ENCODE peak calls at places on chromosomes 7 and 10, in seven cellular contexts. W is left lung, L is lower lobe of right lung, D is astrocyte of the spinal cord, A is GM13977, T is H9, O is transverse colon. H is an unnamed sample.

GRCh38 chr10:48507933-48508830 is 96.7 kb downstream of the ARHGAP22 start:
- DNase-seq in W (no peak), T (peak), O (no peak), D (no peak), L (no peak), A (no peak), H (no peak)

GRCh38 chr10:24000271-24000813 is 208.6 kb upstream of the KIAA1217 start:
- DNase-seq in D (no peak), T (no peak), W (no peak), L (no peak), O (no peak), A (no peak), H (no peak)

GRCh38 chr7:7706556-7706955 is 11.9 kb downstream of the RPA3 start:
- DNase-seq in A (no peak), O (no peak), W (no peak), D (no peak), L (no peak), T (no peak), H (no peak)

GRCh38 chr7:70082026-70082655 is 483.9 kb downstream of the AUTS2 start:
- DNase-seq in D (no peak), T (no peak), O (no peak), A (no peak), L (no peak), W (no peak), H (no peak)

GRCh38 chr10:113895018-113895417 is 40.6 kb downstream of the NHLRC2 start:
- DNase-seq in T (no peak), W (no peak), A (no peak), O (no peak), L (no peak), D (peak), H (no peak)

GRCh38 chr10:79346012-79346340 is 1.3 kb upstream of the PPIF start:
- DNase-seq in D (no peak), W (no peak), T (peak), L (no peak), A (no peak), O (no peak), H (no peak)

GRCh38 chr10:51832652-51833383 is 133.4 kb upstream of the CSTF2T start:
- DNase-seq in A (no peak), T (no peak), D (peak), O (no peak), L (no peak), W (no peak), H (peak)

GRCh38 chr10:78605800-78606350 is 462.9 kb upstream of the ZMIZ1 start:
- DNase-seq in O (no peak), T (peak), W (no peak), D (no peak), L (no peak), A (no peak), H (no peak)

GRCh38 chr10:123637326-123637880 is 28.8 kb upstream of the GPR26 start:
- DNase-seq in W (no peak), T (no peak), D (no peak), A (no peak), O (no peak), L (no peak), H (no peak)

GRCh38 chr7:141208539-141208938 is 134.7 kb downstream of the TMEM178B start:
- DNase-seq in A (no peak), O (no peak), W (peak), D (no peak), T (peak), L (no peak), H (no peak)

GRCh38 chr7:82317257-82317721 is 126.3 kb downstream of the CACNA2D1 start:
- DNase-seq in W (no peak), O (no peak), L (no peak), A (no peak), D (no peak), T (no peak), H (no peak)

GRCh38 chr7:81013036-81013435 is 94.2 kb upstream of the SEMA3C start:
- DNase-seq in A (no peak), O (no peak), D (peak), L (no peak), W (no peak), T (no peak), H (no peak)

GRCh38 chr7:100677308-100678095 is 4.0 kb downstream of the GNB2 start:
- DNase-seq in O (peak), A (peak), L (peak), T (no peak), D (no peak), W (no peak), H (no peak)

GRCh38 chr10:119524720-119525070 is 17.8 kb downstream of the RGS10 start:
- DNase-seq in D (no peak), L (no peak), A (no peak), W (no peak), O (no peak), T (no peak), H (no peak)

GRCh38 chr7:24831240-24831639 is 74.0 kb upstream of the GSDME start:
- DNase-seq in D (peak), O (no peak), T (no peak), L (no peak), A (no peak), W (no peak), H (no peak)

GRCh38 chr7:86600506-86601290 is 43.0 kb upstream of the GRM3 start:
- DNase-seq in D (no peak), W (no peak), A (no peak), T (peak), O (no peak), L (no peak), H (no peak)

GRCh38 chr7:130292682-130293257 is at the start of gene CPA4:
- DNase-seq in T (no peak), W (no peak), A (no peak), D (peak), L (no peak), O (no peak), H (no peak)

GRCh38 chr7:64795176-64795575 is 948 bp downstream of the ZNF138 start:
- DNase-seq in D (no peak), L (no peak), W (no peak), A (no peak), T (no peak), O (no peak), H (no peak)

GRCh38 chr10:44397476-44398225 is 12.8 kb upstream of the CXCL12 start:
- DNase-seq in L (no peak), D (no peak), T (no peak), W (no peak), O (no peak), A (no peak), H (no peak)

GRCh38 chr10:80497187-80498038 is 40.3 kb upstream of the SH2D4B start:
- DNase-seq in D (peak), W (peak), A (no peak), T (no peak), O (peak), L (peak), H (peak)

GRCh38 chr10:103040424-103040823 is 122.3 kb downstream of the CNNM2 start:
- DNase-seq in D (peak), L (no peak), A (no peak), O (no peak), W (no peak), T (no peak), H (no peak)

GRCh38 chr7:44291733-44292395 is 33.5 kb downstream of the CAMK2B start:
- DNase-seq in L (no peak), T (no peak), W (no peak), A (no peak), O (no peak), D (no peak), H (no peak)

GRCh38 chr10:107971973-107972372 is 807.5 kb upstream of the SORCS1 start:
- DNase-seq in D (peak), T (no peak), L (no peak), A (no peak), O (no peak), W (no peak), H (no peak)

GRCh38 chr10:75487087-75487784 is 55.8 kb downstream of the LRMDA start:
- DNase-seq in W (peak), L (no peak), A (no peak), D (no peak), T (no peak), O (no peak), H (peak)

GRCh38 chr10:75496191-75496567 is 64.8 kb downstream of the LRMDA start:
- DNase-seq in D (no peak), T (no peak), W (no peak), L (no peak), O (no peak), A (no peak), H (no peak)

GRCh38 chr10:75493464-75493863 is 62.0 kb downstream of the LRMDA start:
- DNase-seq in L (no peak), T (no peak), W (no peak), A (no peak), O (no peak), D (no peak), H (no peak)

GRCh38 chr10:75495434-75496190 is 64.2 kb downstream of the LRMDA start:
- DNase-seq in O (no peak), W (no peak), L (no peak), T (no peak), A (no peak), D (no peak), H (no peak)

DNA sequence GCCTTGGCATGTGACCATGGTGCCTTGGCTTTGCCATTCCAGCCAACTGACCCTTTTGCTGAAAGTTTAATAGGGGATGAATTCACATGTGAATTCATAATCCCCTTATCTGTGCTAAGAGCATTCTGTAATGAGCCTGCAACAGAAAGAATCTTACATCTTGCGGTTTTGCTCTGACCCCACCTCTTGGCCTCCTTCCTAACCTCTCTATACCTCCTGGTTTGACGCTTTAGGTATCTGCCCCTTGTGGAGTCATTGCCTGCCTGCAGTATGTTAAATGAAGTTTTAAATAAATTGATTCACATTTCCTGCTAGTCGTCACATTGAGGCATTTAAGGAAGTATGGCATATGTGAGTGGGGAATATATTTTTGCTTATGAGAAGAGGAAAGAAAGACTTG is 60.7 kb downstream of the LRMDA start:
- DNase-seq in L (no peak), O (no peak), W (no peak), T (no peak), D (no peak), A (no peak), H (no peak)
- TF ChIP-seq CTCF in L (no peak), O (no peak), W (no peak), T (peak), D (no peak), A (no peak), H (no peak)

DNA sequence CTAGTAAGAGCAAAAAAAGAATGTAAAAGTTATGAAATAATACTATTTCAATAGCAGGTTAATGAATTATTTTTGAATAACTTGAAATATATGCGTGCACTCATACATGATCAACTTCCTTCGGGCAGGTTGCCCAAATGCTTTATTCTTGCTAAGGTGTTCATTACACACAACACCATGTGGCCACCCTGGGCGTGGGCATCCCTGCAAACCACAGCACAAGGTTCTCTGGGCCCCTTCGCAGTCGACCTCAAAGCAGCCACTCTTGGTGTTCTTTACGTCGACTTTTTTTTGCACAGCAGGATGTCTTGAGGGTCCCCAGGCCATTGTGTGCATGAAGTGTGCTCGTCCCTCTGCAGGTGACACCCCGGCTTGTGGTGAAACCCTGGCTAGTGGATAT is 300.7 kb upstream of the PITRM1 start:
- DNase-seq in L (peak), O (no peak), W (no peak), T (no peak), A (no peak), D (no peak), H (peak)
- TF ChIP-seq CTCF in L (no peak), O (no peak), W (no peak), T (no peak), A (no peak), D (no peak), H (no peak)

GRCh38 chr7:20216637-20217036 is 547 bp downstream of the MACC1 start:
- DNase-seq in D (no peak), W (no peak), T (no peak), L (no peak), O (no peak), A (no peak), H (no peak)
- TF ChIP-seq CTCF in D (no peak), W (no peak), T (no peak), L (no peak), O (no peak), A (no peak), H (no peak)

DNA sequence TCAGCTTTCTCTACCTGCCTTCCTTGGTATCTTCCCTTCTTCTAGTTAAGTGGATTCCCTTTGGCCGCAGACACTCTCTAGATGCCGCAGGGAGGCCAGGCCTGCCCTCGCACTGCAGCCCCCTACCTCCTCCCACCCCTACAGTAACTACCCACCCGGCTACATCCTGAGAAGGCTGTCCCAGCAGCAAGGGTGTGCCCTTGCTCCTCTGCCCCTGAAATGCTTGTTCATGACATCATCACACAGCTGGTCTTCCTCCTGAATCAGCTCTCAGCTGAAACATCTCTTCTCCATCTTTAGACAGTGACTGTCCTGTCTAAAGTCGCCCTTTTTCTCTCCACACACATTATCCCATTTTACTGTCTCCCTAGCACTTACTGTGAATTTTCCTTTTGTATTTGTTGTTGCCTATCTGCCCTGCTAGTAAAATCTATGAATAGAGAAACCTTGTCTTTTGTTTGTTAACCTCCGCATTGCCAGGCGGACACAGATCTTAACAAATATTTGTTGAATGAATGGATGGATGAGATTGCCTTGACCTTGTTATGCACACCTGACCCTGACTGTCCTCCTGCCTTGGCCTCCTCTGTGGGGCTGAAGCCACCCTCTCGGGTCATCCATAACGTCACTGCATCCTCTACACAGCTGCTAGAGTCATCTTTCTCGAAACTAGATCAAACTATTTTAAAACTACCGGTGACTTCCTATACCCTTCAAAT is 108.9 kb upstream of the GATA3 start:
- DNase-seq in D (no peak), W (no peak), L (no peak), A (no peak), T (no peak), O (no peak), H (no peak)
- TF ChIP-seq CTCF in D (no peak), W (no peak), L (no peak), A (no peak), T (no peak), O (no peak), H (no peak)

DNA sequence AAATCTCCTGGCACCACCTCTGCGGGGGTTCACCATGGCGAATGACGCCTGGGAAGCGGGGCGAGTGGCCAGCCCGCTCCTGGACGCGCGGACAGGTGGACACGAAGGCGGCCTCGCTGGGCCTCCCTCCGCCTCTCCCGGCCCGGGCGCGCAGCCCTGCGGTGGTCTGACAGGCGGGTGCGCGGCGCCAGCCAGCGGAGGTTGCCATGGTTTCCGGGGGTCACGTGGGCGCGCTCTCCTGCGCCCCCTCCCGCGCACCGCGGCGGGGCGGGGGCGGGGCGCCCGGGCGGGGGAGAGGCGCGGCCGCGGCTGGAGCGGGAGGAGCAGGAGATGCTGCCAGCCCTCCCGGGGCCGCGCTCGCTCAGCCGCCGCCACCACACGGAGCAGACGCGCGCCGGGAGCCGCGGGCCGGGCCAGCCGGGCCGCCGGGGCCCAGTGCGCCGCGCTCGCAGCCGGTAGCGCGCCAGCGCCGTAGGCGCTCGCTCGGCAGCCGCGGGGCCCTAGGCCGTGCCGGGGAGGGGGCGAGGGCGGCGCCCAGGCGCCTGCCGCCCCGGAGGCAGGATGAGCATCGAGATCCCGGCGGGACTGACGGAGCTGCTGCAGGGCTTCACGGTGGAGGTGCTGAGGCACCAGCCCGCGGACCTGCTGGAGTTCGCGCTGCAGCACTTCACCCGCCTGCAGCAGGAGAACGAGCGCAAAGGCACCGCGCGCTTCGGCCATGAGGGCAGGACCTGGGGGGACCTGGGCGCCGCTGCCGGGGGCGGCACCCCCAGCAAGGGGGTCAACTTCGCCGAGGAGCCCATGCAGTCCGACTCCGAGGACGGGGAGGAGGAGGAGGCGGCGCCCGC is at the start of gene PRKAR2B:
- DNase-seq in L (peak), D (peak), T (peak), A (peak), O (peak), W (peak), H (peak)
- TF ChIP-seq CTCF in L (no peak), D (no peak), T (no peak), A (no peak), O (no peak), W (no peak), H (no peak)

H was measured in activated CD8-positive, alpha-beta T cell treated with anti-CD3 and anti-CD28 coated beads for 36 hours.